ENCODE peak calls at places on chromosome 15, in five cellular contexts. Q, P, A, U and S are unnamed samples.
A peak's percentile ranks its signal among the peaks of the same experiment; 100 is the strongest.

GRCh38 chr15:79357566-79357965 is 46.7 kb downstream of the TMED3 start:
- DNase-seq in P (no peak), Q (no peak), U (no peak), A (no peak), S (no peak)

GRCh38 chr15:66798426-66799061 is 96.5 kb downstream of the SMAD6 start:
- DNase-seq in U (peak; percentile 67), A (no peak), Q (no peak), P (no peak), S (no peak)

GRCh38 chr15:101675015-101675414 is 22.8 kb upstream of the TM2D3 start:
- DNase-seq in A (no peak), Q (no peak), U (peak; percentile 69), P (no peak), S (no peak)

GRCh38 chr15:43550527-43551363 is 33.3 kb downstream of the MAP1A start:
- DNase-seq in U (peak; percentile 63), P (no peak), Q (no peak), A (no peak), S (no peak)

GRCh38 chr15:101309436-101310162 is 14.6 kb upstream of the SNRPA1 start:
- DNase-seq in P (no peak), A (no peak), U (no peak), Q (no peak), S (no peak)

GRCh38 chr15:94293411-94294402 is 62.3 kb downstream of the MCTP2 start:
- DNase-seq in A (no peak), P (no peak), U (no peak), Q (no peak), S (no peak)

GRCh38 chr15:85580914-85581313 is 200.5 kb downstream of the AKAP13 start:
- DNase-seq in Q (no peak), A (peak; percentile 53), P (no peak), U (no peak), S (peak; percentile 58)

GRCh38 chr15:64897345-64897985 is 14.2 kb upstream of the ANKDD1A start:
- DNase-seq in P (no peak), U (peak; percentile 27), A (no peak), Q (no peak), S (no peak)

GRCh38 chr15:47473857-47474256 is 243.4 kb upstream of the SEMA6D start:
- DNase-seq in U (no peak), P (no peak), Q (no peak), A (no peak), S (no peak)

GRCh38 chr15:81752149-81752942 is 293.5 kb downstream of the MEX3B start:
- DNase-seq in A (no peak), P (no peak), U (peak; percentile 21), Q (no peak), S (no peak)